ENCODE peak calls at places on chromosomes 16 and 17, in five cellular contexts. M is H4, B is GM04504, S is ACHN, W is hypothalamus. G is an unnamed sample.

GRCh38 chr17:3512512-3513171 is 36.8 kb downstream of the ASPA start:
- DNase-seq in S (no peak), W (peak; percentile 81), M (no peak), B (peak; percentile 61), G (peak; percentile 91)

GRCh38 chr17:2090210-2090641 is 35.3 kb downstream of the HIC1 start:
- DNase-seq in B (no peak), S (no peak), M (no peak), W (no peak), G (no peak)

GRCh38 chr17:32497431-32498205 is 10.8 kb downstream of the CDK5R1 start:
- DNase-seq in W (no peak), S (peak; percentile 45), M (no peak), B (no peak), G (no peak)

GRCh38 chr17:17305282-17305801 is 2.2 kb downstream of the NT5M start:
- DNase-seq in S (no peak), B (no peak), W (no peak), M (peak; percentile 34), G (no peak)

GRCh38 chr17:3535253-3535995 is 22.2 kb downstream of the TRPV3 start:
- DNase-seq in W (peak; percentile 80), S (peak; percentile 74), B (peak; percentile 46), M (no peak), G (peak; percentile 85)

GRCh38 chr16:53022374-53022773 is 30.3 kb downstream of the CHD9NB start:
- DNase-seq in S (peak; percentile 61), M (peak; percentile 53), W (peak; percentile 12), B (peak; percentile 16), G (no peak)

GRCh38 chr16:49504626-49505025 is 131.0 kb downstream of the C16orf78 start:
- DNase-seq in M (no peak), S (no peak), W (no peak), B (no peak), G (no peak)

GRCh38 chr17:80110927-80111701 is 9.7 kb downstream of the GAA start:
- DNase-seq in B (no peak), M (no peak), W (no peak), S (no peak), G (no peak)

GRCh38 chr17:45222273-45222993 is 748 bp downstream of the FMNL1 start:
- DNase-seq in W (no peak), M (no peak), S (no peak), B (no peak), G (no peak)

GRCh38 chr16:78505544-78506371 is 406.3 kb downstream of the WWOX start:
- DNase-seq in B (no peak), S (peak; percentile 72), M (no peak), W (no peak), G (no peak)

GRCh38 chr17:62860962-62861873 is 53.1 kb upstream of the MARCHF10 start:
- DNase-seq in W (no peak), S (no peak), B (no peak), M (no peak), G (no peak)

GRCh38 chr17:79035686-79036085 is 11.7 kb downstream of the C1QTNF1 start:
- DNase-seq in S (no peak), M (no peak), B (no peak), W (no peak), G (no peak)

GRCh38 chr16:68883685-68884084 is 40.4 kb downstream of the TANGO6 start:
- DNase-seq in W (no peak), B (no peak), S (no peak), M (no peak), G (no peak)

GRCh38 chr16:57711-58110 is 4.1 kb downstream of the SNRNP25 start:
- DNase-seq in M (no peak), B (no peak), S (no peak), W (no peak), G (no peak)

GRCh38 chr17:35612924-35613521 is 25.9 kb downstream of the AP2B1 start:
- DNase-seq in M (peak; percentile 37), B (peak; percentile 14), W (peak; percentile 17), S (peak; percentile 60), G (peak; percentile 40)

GRCh38 chr17:72660274-72661092 is 432.0 kb downstream of the SLC39A11 start:
- DNase-seq in B (no peak), M (no peak), S (no peak), W (no peak), G (no peak)

GRCh38 chr17:55735784-55736405 is 13.2 kb upstream of the TMEM100 start:
- DNase-seq in W (no peak), B (no peak), S (peak; percentile 66), M (peak; percentile 68), G (no peak)

GRCh38 chr16:10314811-10315210 is 71.0 kb upstream of the ATF7IP2 start:
- DNase-seq in M (peak; percentile 14), S (peak; percentile 63), W (no peak), B (no peak), G (no peak)

GRCh38 chr17:48102700-48103378 is 1.6 kb upstream of the CBX1 start:
- DNase-seq in S (no peak), B (no peak), W (no peak), M (no peak), G (no peak)

GRCh38 chr16:70703041-70703834 is 17.4 kb upstream of the MTSS2 start:
- DNase-seq in W (no peak), B (peak; percentile 96), M (peak; percentile 83), S (no peak), G (peak; percentile 73)

GRCh38 chr16:69514366-69514765 is 51.4 kb upstream of the NFAT5 start:
- DNase-seq in S (no peak), B (no peak), W (no peak), M (no peak), G (no peak)

GRCh38 chr16:85870159-85870558 is 28.8 kb upstream of the IRF8 start:
- DNase-seq in S (no peak), M (no peak), W (no peak), B (no peak), G (no peak)

GRCh38 chr17:82520041-82520910 is 744 bp downstream of the FOXK2 start:
- DNase-seq in S (peak; percentile 37), W (peak; percentile 19), B (no peak), M (no peak), G (peak; percentile 21)

GRCh38 chr17:75549246-75550138 is 24.0 kb downstream of the LLGL2 start:
- DNase-seq in B (no peak), M (no peak), W (no peak), S (no peak), G (no peak)

GRCh38 chr16:77711775-77712174 is 10.5 kb upstream of the NUDT7 start:
- DNase-seq in M (peak; percentile 25), B (no peak), S (no peak), W (no peak), G (no peak)

GRCh38 chr17:44905006-44906000 is 6.1 kb upstream of the EFTUD2 start:
- DNase-seq in M (peak; percentile 3), B (no peak), S (no peak), W (peak; percentile 28), G (no peak)

GRCh38 chr17:29412780-29413565 is 22.8 kb downstream of the TAOK1 start:
- DNase-seq in B (peak; percentile 74), W (no peak), M (peak; percentile 39), S (no peak), G (no peak)

GRCh38 chr16:1989826-1990335 is at the start of gene SYNGR3:
- DNase-seq in M (no peak), W (no peak), B (no peak), S (peak; percentile 33), G (no peak)

GRCh38 chr16:29012913-29013641 is 28.2 kb downstream of the LAT start:
- DNase-seq in W (no peak), S (no peak), M (no peak), B (no peak), G (no peak)

GRCh38 chr16:85208181-85208580 is 95.9 kb upstream of the CIBAR2 start:
- DNase-seq in B (no peak), S (no peak), W (no peak), M (no peak), G (no peak)

GRCh38 chr17:59167571-59168001 is 12.0 kb downstream of the PRR11 start:
- DNase-seq in M (no peak), S (no peak), W (no peak), B (no peak), G (no peak)

GRCh38 chr17:58968662-58969061 is 138.0 kb downstream of the TRIM37 start:
- DNase-seq in W (no peak), M (peak; percentile 81), S (no peak), B (no peak), G (no peak)

GRCh38 chr16:83939266-83939856 is 13.7 kb upstream of the OSGIN1 start:
- DNase-seq in M (no peak), B (no peak), W (no peak), S (no peak), G (no peak)

GRCh38 chr16:13988038-13988437 is 68.1 kb downstream of the ERCC4 start:
- DNase-seq in W (no peak), S (no peak), B (no peak), M (no peak), G (no peak)

GRCh38 chr17:13415877-13416416 is 185.8 kb downstream of the HS3ST3A1 start:
- DNase-seq in M (peak; percentile 81), S (peak; percentile 14), B (no peak), W (no peak), G (no peak)

GRCh38 chr17:51435171-51435552 is 174.8 kb downstream of the UTP18 start:
- DNase-seq in S (no peak), M (no peak), W (no peak), B (no peak), G (no peak)

GRCh38 chr17:14214271-14214670 is 22.4 kb downstream of the CDRT15 start:
- DNase-seq in M (no peak), B (peak; percentile 23), S (no peak), W (no peak), G (no peak)

GRCh38 chr17:37671813-37672544 is 28.7 kb upstream of the DDX52 start:
- DNase-seq in M (no peak), S (peak; percentile 80), B (peak; percentile 79), W (no peak), G (no peak)

GRCh38 chr16:52597772-52598483 is 51.0 kb upstream of the TOX3 start:
- DNase-seq in S (no peak), B (no peak), M (no peak), W (no peak), G (no peak)

G was measured in dorsolateral prefrontal cortex.